ENCODE peak calls at places on chromosomes 13 and 19, in six cellular contexts. D is SK-N-SH, C is A549, G is neural progenitor cell, W is fibroblast of lung, Q is K562. E is an unnamed sample.

GRCh38 chr19:56091751-56092546 is 29.1 kb downstream of the ZNF787 start:
- DNase-seq in W (no peak), C (peak), Q (no peak), G (no peak), D (no peak), E (no peak)

GRCh38 chr19:34269968-34270621 is 15.7 kb downstream of the GARRE1 start:
- DNase-seq in G (no peak), D (no peak), C (no peak), Q (no peak), W (peak), E (peak)

GRCh38 chr13:74145249-74145970 is 11.2 kb upstream of the KLF12 start:
- DNase-seq in Q (no peak), W (peak), G (no peak), D (peak), C (no peak), E (peak)

GRCh38 chr13:46119883-46120614 is 15.2 kb upstream of the CPB2 start:
- DNase-seq in D (no peak), W (peak), Q (peak), C (peak), G (no peak), E (peak)

GRCh38 chr13:98821372-98822237 is 69.1 kb upstream of the SLC15A1 start:
- DNase-seq in W (peak), G (no peak), Q (no peak), C (no peak), D (peak), E (peak)

GRCh38 chr13:97971519-97971918 is 18.0 kb downstream of the IPO5 start:
- DNase-seq in Q (no peak), G (no peak), C (no peak), D (no peak), W (no peak), E (no peak)

GRCh38 chr13:79349011-79349410 is 57.0 kb downstream of the RBM26 start:
- DNase-seq in G (no peak), D (no peak), C (no peak), W (peak), Q (no peak), E (no peak)

GRCh38 chr13:33612641-33613638 is 205.0 kb upstream of the RFC3 start:
- DNase-seq in W (no peak), D (no peak), C (no peak), Q (no peak), G (no peak), E (no peak)

GRCh38 chr13:72437458-72437857 is 290.0 kb downstream of the MZT1 start:
- DNase-seq in G (no peak), Q (no peak), C (no peak), W (peak), D (no peak), E (no peak)

GRCh38 chr19:57231686-57232085 is 863 bp downstream of the AURKC start:
- DNase-seq in D (no peak), G (no peak), Q (no peak), W (no peak), C (no peak), E (no peak)

GRCh38 chr13:98206946-98207345 is 29.9 kb upstream of the RNF113B start:
- DNase-seq in C (no peak), D (no peak), G (no peak), W (peak), Q (no peak), E (no peak)

GRCh38 chr13:42170029-42170428 is 101.9 kb upstream of the AKAP11 start:
- DNase-seq in D (no peak), W (no peak), G (peak), C (no peak), Q (no peak), E (no peak)

GRCh38 chr13:85503797-85504196 is 295.4 kb downstream of the SLITRK6 start:
- DNase-seq in G (no peak), D (no peak), W (no peak), C (no peak), Q (no peak), E (no peak)

GRCh38 chr13:113083402-113084061 is 22.1 kb upstream of the F7 start:
- DNase-seq in Q (no peak), D (no peak), G (no peak), W (peak), C (no peak), E (no peak)

GRCh38 chr13:31775148-31775547 is 35.8 kb downstream of the RXFP2 start:
- DNase-seq in Q (no peak), C (no peak), G (no peak), D (no peak), W (no peak), E (no peak)

GRCh38 chr19:17394891-17395415 is 957 bp upstream of the CCDC194 start:
- DNase-seq in C (peak), D (peak), G (peak), W (peak), Q (peak), E (no peak)

GRCh38 chr19:30691767-30692516 is 319.8 kb downstream of the ZNF536 start:
- DNase-seq in C (no peak), W (peak), D (peak), G (no peak), Q (no peak), E (no peak)

GRCh38 chr19:13788991-13789390 is 6.3 kb upstream of the ZSWIM4 start:
- DNase-seq in W (peak), Q (no peak), G (no peak), D (no peak), C (no peak), E (no peak)

GRCh38 chr19:4326837-4327251 is 11.8 kb downstream of the STAP2 start:
- DNase-seq in Q (peak), G (peak), W (no peak), C (no peak), D (peak), E (no peak)

GRCh38 chr19:48678201-48678600 is 5.4 kb upstream of the NTN5 start:
- DNase-seq in G (no peak), Q (peak), D (no peak), C (no peak), W (no peak), E (peak)

GRCh38 chr19:11735375-11735774 is 3.4 kb downstream of the ZNF823 start:
- DNase-seq in Q (no peak), G (no peak), C (no peak), W (no peak), D (no peak), E (no peak)

GRCh38 chr13:53159439-53159838 is 130.8 kb downstream of the OLFM4 start:
- DNase-seq in C (no peak), Q (no peak), W (no peak), G (peak), D (no peak), E (no peak)

GRCh38 chr13:48731957-48732569 is 78.3 kb downstream of the CYSLTR2 start:
- DNase-seq in C (peak), G (peak), D (peak), Q (peak), W (no peak), E (peak)

GRCh38 chr19:27846944-27847343 is 1366.0 kb downstream of the UQCRFS1 start:
- DNase-seq in W (no peak), Q (no peak), C (no peak), D (no peak), G (no peak), E (no peak)

GRCh38 chr13:84896128-84896527 is 903.1 kb downstream of the SLITRK6 start:
- DNase-seq in D (peak), Q (peak), C (no peak), G (peak), W (peak), E (peak)

GRCh38 chr13:113029487-113030258 is 60.7 kb downstream of the MCF2L start:
- DNase-seq in D (peak), Q (peak), W (no peak), G (peak), C (peak), E (peak)

DNA sequence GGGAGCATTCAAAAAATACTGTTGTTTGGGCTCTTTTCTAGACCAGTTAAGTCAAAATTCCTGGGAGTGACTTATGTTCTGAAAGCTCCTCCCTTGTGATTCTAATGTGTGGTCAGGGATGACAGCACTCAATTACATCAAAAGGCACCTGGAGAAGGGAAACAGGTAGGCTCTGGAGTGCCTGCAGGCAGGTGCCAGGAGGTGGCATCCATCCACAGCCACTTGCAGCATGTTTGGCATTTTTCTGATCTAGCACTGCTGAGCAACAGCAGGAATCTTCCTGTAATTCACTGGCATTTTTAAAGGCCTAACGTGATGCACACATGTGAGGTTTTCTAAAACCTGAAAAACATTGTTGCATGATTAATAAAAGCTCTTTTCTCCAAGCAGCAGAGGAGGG is 94.6 kb downstream of the CCNA1 start:
- DNase-seq in G (no peak), D (no peak), Q (no peak), C (no peak), W (no peak), E (no peak)
- TF ChIP-seq CTCF in G (no peak), D (no peak), Q (no peak), C (no peak), W (no peak), E (no peak)

GRCh38 chr19:54551293-54551692 is 22.3 kb upstream of the LILRA2 start:
- DNase-seq in W (no peak), Q (no peak), C (no peak), D (no peak), G (no peak), E (no peak)
- H3K4me2 ChIP-seq in W (no peak), Q (no peak), C (no peak), D (no peak), G (no peak), E (no peak)

DNA sequence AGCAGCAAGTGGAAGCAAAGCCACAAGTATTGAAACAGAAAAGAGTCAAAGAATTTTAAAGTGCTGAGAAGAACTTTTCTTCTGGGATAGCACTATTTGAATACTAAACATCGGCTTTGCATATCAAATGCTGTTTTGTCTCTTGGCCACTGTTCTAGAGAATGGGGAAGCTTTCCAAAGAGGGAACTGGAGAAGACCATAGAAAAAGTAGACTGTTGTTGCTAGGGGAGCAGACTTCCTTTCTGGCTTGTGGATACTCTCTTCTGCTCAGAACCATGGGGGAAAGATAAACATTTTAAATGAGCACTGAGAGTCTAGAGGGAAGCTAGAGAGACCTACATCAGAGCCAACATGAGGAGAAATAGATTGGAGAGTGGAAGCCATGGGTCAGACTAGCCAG is 315.7 kb downstream of the KCTD12 start:
- DNase-seq in D (no peak), C (no peak), G (no peak), Q (no peak), W (no peak), E (no peak)
- H3K27ac ChIP-seq in D (no peak), C (no peak), G (no peak), Q (no peak), W (no peak), E (no peak)

GRCh38 chr13:39273953-39274352 is 235.7 kb downstream of the NHLRC3 start:
- DNase-seq in C (no peak), Q (no peak), G (peak), W (peak), D (no peak), E (peak)
- TF ChIP-seq CTCF in C (peak), Q (peak), G (peak), W (no peak), D (peak), E (peak)

DNA sequence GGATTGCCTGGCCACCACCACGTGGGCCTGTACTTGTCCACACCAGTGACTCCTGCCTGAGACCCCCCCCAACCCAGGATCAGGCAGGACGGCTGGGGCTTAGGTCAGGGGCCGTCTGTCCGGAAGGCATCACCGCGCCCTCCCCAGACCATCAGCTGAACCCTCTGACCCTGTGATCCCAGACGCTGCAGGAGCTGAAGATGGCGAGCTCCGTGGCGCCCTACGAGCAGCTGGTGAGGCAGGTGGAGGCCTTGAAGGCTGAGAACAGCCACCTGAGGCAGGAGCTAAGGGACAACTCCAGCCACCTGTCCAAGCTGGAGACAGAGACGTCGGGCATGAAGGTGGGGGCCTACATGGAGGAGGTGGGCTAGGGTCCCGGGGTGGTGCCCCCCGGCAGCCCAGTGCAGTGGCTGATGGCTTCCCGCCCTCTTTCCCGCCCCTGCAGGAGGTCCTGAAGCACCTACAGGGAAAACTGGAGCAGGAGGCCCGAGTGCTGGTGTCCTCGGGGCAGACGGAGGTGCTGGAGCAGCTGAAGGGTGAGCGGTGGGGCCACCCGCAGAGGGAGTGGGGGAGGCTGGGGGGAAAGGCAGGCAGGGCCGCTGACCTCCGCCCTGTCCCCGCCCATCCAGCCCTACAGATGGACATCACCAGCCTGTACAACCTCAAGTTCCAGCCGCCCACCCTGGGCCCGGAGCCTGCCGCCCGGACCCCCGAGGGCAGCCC is 3.0 kb downstream of the APC2 start:
- DNase-seq in C (no peak), W (no peak), Q (no peak), G (no peak), D (no peak), E (no peak)
- H3K4me2 ChIP-seq in C (peak), W (no peak), Q (no peak), G (peak), D (no peak), E (no peak)

DNA sequence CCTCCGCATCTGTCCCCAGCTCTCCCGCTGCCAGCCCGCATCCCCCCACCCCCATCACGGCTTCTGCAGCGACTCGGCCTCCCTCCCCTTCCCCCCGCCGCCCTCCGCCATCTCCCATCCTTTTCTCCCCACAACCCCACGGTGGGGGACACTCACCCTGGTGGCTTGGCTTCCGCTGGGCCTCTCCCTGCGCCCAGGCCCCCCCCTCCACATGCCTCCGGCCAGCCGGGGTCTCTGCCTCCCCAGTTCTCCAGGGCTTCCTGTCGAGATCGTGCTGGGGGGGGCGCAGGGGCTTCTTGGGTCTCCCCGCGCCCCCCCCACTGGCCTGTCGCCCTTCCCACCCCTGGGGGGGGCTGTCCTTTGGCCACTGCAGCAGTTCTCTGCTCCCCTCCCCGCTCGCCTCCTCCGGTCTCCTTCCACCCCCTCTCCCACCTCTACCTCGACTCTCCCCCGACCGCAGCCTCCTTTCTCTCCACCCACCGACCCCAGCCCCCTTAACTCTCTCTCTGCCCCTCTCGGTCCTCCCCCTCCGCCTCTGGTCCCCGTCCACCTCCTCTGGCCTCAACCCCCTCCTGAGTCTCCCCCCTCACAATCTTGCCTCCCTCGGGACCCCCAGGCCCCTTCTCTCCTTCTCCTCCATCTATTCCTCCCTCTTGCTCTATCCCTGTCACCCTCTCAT is 17.1 kb downstream of the LRRC4B start:
- DNase-seq in C (no peak), Q (no peak), D (peak), W (no peak), G (peak), E (no peak)
- H3K27ac ChIP-seq in C (no peak), Q (no peak), D (no peak), W (no peak), G (no peak), E (no peak)

GRCh38 chr13:114132419-114133121 is at the start of gene RASA3:
- DNase-seq in C (peak), W (peak), Q (peak), D (peak), G (peak), E (peak)

GRCh38 chr13:114136576-114136975 is 4.2 kb upstream of the RASA3 start:
- DNase-seq in Q (no peak), W (no peak), G (no peak), D (no peak), C (no peak), E (no peak)

GRCh38 chr13:114134111-114134943 is 1.9 kb upstream of the RASA3 start:
- DNase-seq in G (peak), D (no peak), Q (no peak), W (no peak), C (no peak), E (no peak)

GRCh38 chr13:114134944-114135610 is 2.7 kb upstream of the RASA3 start:
- DNase-seq in W (no peak), D (no peak), C (no peak), Q (no peak), G (no peak), E (no peak)

DNA sequence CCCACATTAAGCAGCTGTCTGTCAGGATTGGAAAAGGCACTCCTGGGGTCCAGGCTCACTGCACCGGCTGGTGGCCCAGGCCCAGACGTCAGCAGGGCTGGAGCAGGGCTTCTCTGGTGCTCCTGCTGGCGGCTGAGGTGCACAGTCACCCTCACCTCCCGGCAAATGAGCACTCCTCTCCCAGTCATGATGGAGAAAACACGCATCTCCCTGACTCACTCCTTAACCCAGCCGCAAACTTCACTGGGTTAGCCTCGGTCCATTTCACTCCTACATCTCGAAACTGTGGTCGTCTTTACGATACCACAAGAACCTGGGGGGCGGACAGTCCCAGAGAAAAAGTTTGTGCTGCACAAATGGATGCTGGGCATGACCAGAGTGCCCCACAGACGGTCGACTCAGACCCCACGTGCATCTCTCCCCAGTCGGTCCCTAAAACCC is 3.3 kb upstream of the RASA3 start:
- DNase-seq in Q (no peak), G (no peak), W (no peak), D (no peak), C (no peak), E (no peak)
- TF ChIP-seq CTCF in Q (no peak), G (no peak), W (no peak), D (no peak), C (no peak), E (no peak)

DNA sequence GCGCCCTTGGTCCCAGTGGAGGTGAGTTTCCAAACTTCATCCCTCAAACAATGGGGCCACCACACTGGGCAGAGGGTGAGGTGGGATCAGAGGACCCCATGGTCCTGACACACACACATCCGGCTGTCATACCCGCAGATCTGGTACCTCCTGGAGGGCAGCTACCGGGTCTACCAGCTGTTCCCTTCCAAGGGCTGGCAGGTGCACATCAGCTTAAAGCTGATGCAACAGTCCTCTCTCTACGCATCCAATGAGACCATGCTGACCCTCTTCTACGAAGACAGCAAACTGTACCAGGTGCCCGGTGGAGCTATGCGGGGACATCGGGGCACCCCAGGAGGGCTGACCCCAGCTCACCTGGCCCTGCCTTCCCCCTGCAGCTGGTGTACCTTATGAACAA is 14.0 kb upstream of the PSMD8 start:
- DNase-seq in C (no peak), G (no peak), W (no peak), D (no peak), Q (no peak), E (no peak)
- H3K4me2 ChIP-seq in C (no peak), G (no peak), W (no peak), D (no peak), Q (no peak), E (no peak)

DNA sequence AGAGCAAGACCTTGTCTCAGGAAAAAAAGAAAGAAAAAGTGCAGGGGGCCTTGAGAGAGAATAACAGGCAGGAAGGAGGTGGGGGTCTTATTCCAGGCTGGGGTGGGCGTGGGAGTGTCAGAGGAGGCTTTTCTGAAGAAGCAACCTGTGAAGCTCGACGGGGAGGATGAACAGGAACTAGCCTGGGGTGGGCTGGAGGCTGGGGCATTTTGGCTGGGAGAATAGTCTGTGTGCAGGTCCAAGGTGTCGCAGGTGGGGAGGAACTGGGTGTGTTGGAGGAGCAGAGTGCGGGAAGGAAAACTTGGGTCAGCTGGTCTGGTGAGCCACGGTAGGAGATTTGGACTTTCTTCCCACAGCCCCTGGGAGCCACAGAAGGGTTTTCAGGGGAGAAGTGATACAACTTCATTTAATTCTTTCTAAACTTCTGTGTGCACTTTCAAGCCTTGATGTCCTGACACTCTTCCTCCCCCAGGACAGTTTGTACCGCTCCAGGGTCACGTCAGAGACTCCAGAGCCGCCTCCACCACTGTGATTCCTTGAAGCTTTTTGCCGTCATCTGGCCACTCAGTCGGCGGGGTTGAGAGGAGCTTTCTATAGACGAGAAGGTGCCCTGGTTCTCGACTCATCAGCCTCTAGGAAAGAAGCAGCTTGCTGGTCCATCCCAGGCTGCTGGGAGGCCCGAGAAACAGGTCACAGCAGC is 138.7 kb downstream of the SIPA1L3 start:
- DNase-seq in Q (no peak), D (no peak), C (no peak), W (no peak), G (no peak), E (no peak)
- H3K27ac ChIP-seq in Q (no peak), D (no peak), C (no peak), W (no peak), G (no peak), E (no peak)

E was measured in hepatocyte.